ENCODE peak calls at places on chromosomes 11 and 22, in nine cellular contexts. One of them, this sample, is unnamed.

GRCh38 chr22:42328130-42328821 is 57.8 kb upstream of the TCF20 start:
- DNase-seq in PC-9: no peak
- DNase-seq in heart left ventricle: no peak
- DNase-seq in OCI-LY7: no peak
- DNase-seq in A549: no peak
- DNase-seq in colonic mucosa: no peak
- DNase-seq in fibroblast of lung: no peak
- DNase-seq in CD8-positive, alpha-beta T cell: no peak
- DNase-seq in foreskin keratinocyte: no peak
- DNase-seq in this sample: no peak

GRCh38 chr11:132349806-132350733 is 979.7 kb downstream of the NTM start:
- DNase-seq in colonic mucosa: no peak
- DNase-seq in A549: no peak
- DNase-seq in foreskin keratinocyte: peak; percentile 9
- DNase-seq in heart left ventricle: no peak
- DNase-seq in PC-9: no peak
- DNase-seq in OCI-LY7: no peak
- DNase-seq in fibroblast of lung: peak; percentile 67
- DNase-seq in CD8-positive, alpha-beta T cell: no peak
- DNase-seq in this sample: no peak

GRCh38 chr11:114256898-114257286 is 39.3 kb upstream of the NNMT start:
- DNase-seq in fibroblast of lung: no peak
- DNase-seq in CD8-positive, alpha-beta T cell: no peak
- DNase-seq in foreskin keratinocyte: no peak
- DNase-seq in colonic mucosa: no peak
- DNase-seq in A549: no peak
- DNase-seq in OCI-LY7: no peak
- DNase-seq in PC-9: no peak
- DNase-seq in heart left ventricle: no peak
- DNase-seq in this sample: no peak

GRCh38 chr22:36360011-36360410 is 27.8 kb downstream of the MYH9 start:
- DNase-seq in fibroblast of lung: no peak
- DNase-seq in OCI-LY7: no peak
- DNase-seq in PC-9: no peak
- DNase-seq in A549: no peak
- DNase-seq in colonic mucosa: no peak
- DNase-seq in heart left ventricle: no peak
- DNase-seq in CD8-positive, alpha-beta T cell: no peak
- DNase-seq in foreskin keratinocyte: no peak
- DNase-seq in this sample: no peak

GRCh38 chr11:75500742-75501141 is 25.0 kb downstream of the GDPD5 start:
- DNase-seq in PC-9: no peak
- DNase-seq in A549: no peak
- DNase-seq in CD8-positive, alpha-beta T cell: no peak
- DNase-seq in foreskin keratinocyte: peak; percentile 64
- DNase-seq in fibroblast of lung: no peak
- DNase-seq in colonic mucosa: no peak
- DNase-seq in OCI-LY7: no peak
- DNase-seq in heart left ventricle: no peak
- DNase-seq in this sample: no peak

GRCh38 chr11:793556-793955 is 3.7 kb upstream of the CEND1 start:
- DNase-seq in heart left ventricle: no peak
- DNase-seq in foreskin keratinocyte: no peak
- DNase-seq in OCI-LY7: no peak
- DNase-seq in fibroblast of lung: no peak
- DNase-seq in CD8-positive, alpha-beta T cell: no peak
- DNase-seq in PC-9: no peak
- DNase-seq in A549: no peak
- DNase-seq in colonic mucosa: no peak
- DNase-seq in this sample: no peak

GRCh38 chr11:124669193-124669592 is 4.3 kb downstream of the SIAE start:
- DNase-seq in A549: peak; percentile 49
- DNase-seq in CD8-positive, alpha-beta T cell: peak; percentile 43
- DNase-seq in foreskin keratinocyte: peak; percentile 17
- DNase-seq in fibroblast of lung: peak; percentile 30
- DNase-seq in colonic mucosa: peak; percentile 71
- DNase-seq in heart left ventricle: no peak
- DNase-seq in OCI-LY7: peak; percentile 59
- DNase-seq in PC-9: no peak
- DNase-seq in this sample: peak; percentile 61

GRCh38 chr11:61153593-61154090 is 7.6 kb downstream of the VPS37C start:
- DNase-seq in OCI-LY7: no peak
- DNase-seq in foreskin keratinocyte: no peak
- DNase-seq in colonic mucosa: no peak
- DNase-seq in fibroblast of lung: peak; percentile 71
- DNase-seq in CD8-positive, alpha-beta T cell: no peak
- DNase-seq in PC-9: no peak
- DNase-seq in A549: no peak
- DNase-seq in heart left ventricle: no peak
- DNase-seq in this sample: no peak

GRCh38 chr11:6365659-6366058 is 24.6 kb upstream of the SMPD1 start:
- DNase-seq in OCI-LY7: no peak
- DNase-seq in colonic mucosa: peak; percentile 56
- DNase-seq in CD8-positive, alpha-beta T cell: no peak
- DNase-seq in heart left ventricle: no peak
- DNase-seq in foreskin keratinocyte: no peak
- DNase-seq in fibroblast of lung: no peak
- DNase-seq in PC-9: no peak
- DNase-seq in A549: no peak
- DNase-seq in this sample: no peak

GRCh38 chr22:38083931-38084631 is at the start of gene SLC16A8:
- DNase-seq in CD8-positive, alpha-beta T cell: no peak
- DNase-seq in A549: no peak
- DNase-seq in colonic mucosa: no peak
- DNase-seq in heart left ventricle: peak; percentile 53
- DNase-seq in fibroblast of lung: no peak
- DNase-seq in OCI-LY7: no peak
- DNase-seq in foreskin keratinocyte: no peak
- DNase-seq in PC-9: no peak
- DNase-seq in this sample: no peak

GRCh38 chr22:20571078-20571503 is 63.7 kb downstream of the MED15 start:
- DNase-seq in fibroblast of lung: no peak
- DNase-seq in foreskin keratinocyte: no peak
- DNase-seq in CD8-positive, alpha-beta T cell: no peak
- DNase-seq in heart left ventricle: no peak
- DNase-seq in colonic mucosa: no peak
- DNase-seq in PC-9: no peak
- DNase-seq in A549: no peak
- DNase-seq in OCI-LY7: no peak
- DNase-seq in this sample: no peak

GRCh38 chr22:20568502-20569058 is 61.2 kb downstream of the MED15 start:
- DNase-seq in heart left ventricle: no peak
- DNase-seq in fibroblast of lung: no peak
- DNase-seq in colonic mucosa: no peak
- DNase-seq in OCI-LY7: no peak
- DNase-seq in A549: no peak
- DNase-seq in foreskin keratinocyte: no peak
- DNase-seq in PC-9: no peak
- DNase-seq in CD8-positive, alpha-beta T cell: no peak
- DNase-seq in this sample: no peak

GRCh38 chr22:20567371-20567847 is 60.0 kb downstream of the MED15 start:
- DNase-seq in CD8-positive, alpha-beta T cell: no peak
- DNase-seq in OCI-LY7: no peak
- DNase-seq in foreskin keratinocyte: peak; percentile 74
- DNase-seq in fibroblast of lung: peak; percentile 76
- DNase-seq in colonic mucosa: no peak
- DNase-seq in heart left ventricle: no peak
- DNase-seq in A549: no peak
- DNase-seq in PC-9: peak; percentile 98
- DNase-seq in this sample: no peak

GRCh38 chr22:20567993-20568417 is 60.6 kb downstream of the MED15 start:
- DNase-seq in PC-9: no peak
- DNase-seq in heart left ventricle: no peak
- DNase-seq in fibroblast of lung: no peak
- DNase-seq in A549: no peak
- DNase-seq in foreskin keratinocyte: no peak
- DNase-seq in colonic mucosa: no peak
- DNase-seq in CD8-positive, alpha-beta T cell: no peak
- DNase-seq in OCI-LY7: no peak
- DNase-seq in this sample: no peak

GRCh38 chr22:20569059-20570058 is 61.9 kb downstream of the MED15 start:
- DNase-seq in OCI-LY7: no peak
- DNase-seq in colonic mucosa: no peak
- DNase-seq in PC-9: peak; percentile 96
- DNase-seq in foreskin keratinocyte: peak; percentile 94
- DNase-seq in A549: peak; percentile 87
- DNase-seq in heart left ventricle: peak; percentile 82
- DNase-seq in fibroblast of lung: peak; percentile 99
- DNase-seq in CD8-positive, alpha-beta T cell: peak; percentile 87
- DNase-seq in this sample: peak; percentile 65
- H3K27ac ChIP-seq in OCI-LY7: no peak overlapping the region
- H3K27ac ChIP-seq in colonic mucosa: no peak overlapping the region
- H3K27ac ChIP-seq in PC-9: peak overlapping the region; percentile 97
- H3K27ac ChIP-seq in foreskin keratinocyte: no peak overlapping the region
- H3K27ac ChIP-seq in A549: peak overlapping the region; percentile 83
- H3K27ac ChIP-seq in heart left ventricle: peak overlapping the region; percentile 40
- H3K27ac ChIP-seq in fibroblast of lung: peak overlapping the region; percentile 89
- H3K27ac ChIP-seq in CD8-positive, alpha-beta T cell: peak overlapping the region; percentile 54
- H3K27ac ChIP-seq in this sample: peak overlapping the region; percentile 33

DNA sequence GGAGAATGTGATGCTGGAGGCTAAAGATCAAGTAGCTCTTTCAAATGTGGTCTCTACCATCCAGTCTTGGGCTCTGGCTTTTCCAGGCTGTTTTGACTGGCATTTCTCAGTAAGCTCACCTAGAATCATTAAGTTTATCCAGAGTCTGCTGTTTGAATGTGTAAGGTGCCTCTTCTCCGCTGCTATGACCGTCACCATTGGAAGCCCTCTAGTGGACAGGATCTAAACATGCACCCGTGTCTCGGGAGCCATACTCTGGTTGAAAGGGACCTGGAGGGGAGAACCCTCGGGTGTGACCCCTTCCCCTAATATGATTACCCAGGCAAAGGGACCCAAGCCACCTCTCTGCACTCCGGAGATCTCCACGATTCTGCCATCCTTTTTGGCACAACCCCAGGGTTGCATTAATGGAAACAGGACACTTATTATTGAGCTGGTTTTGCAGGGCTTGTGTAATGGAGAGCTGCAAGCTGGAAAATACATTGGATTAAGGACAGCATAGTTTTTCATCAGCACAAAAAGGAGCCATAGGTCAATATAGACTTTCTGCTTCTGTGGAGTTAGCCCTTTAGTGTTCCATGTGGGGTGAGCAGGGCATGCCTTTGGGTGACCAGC is 191.0 kb upstream of the LARGE1 start:
- DNase-seq in fibroblast of lung: no peak
- DNase-seq in foreskin keratinocyte: peak; percentile 15
- DNase-seq in A549: peak; percentile 13
- DNase-seq in CD8-positive, alpha-beta T cell: peak; percentile 23
- DNase-seq in PC-9: no peak
- DNase-seq in colonic mucosa: peak; percentile 32
- DNase-seq in heart left ventricle: no peak
- DNase-seq in OCI-LY7: peak; percentile 50
- DNase-seq in this sample: no peak
- TF ChIP-seq CTCF in fibroblast of lung: peak; percentile 59
- TF ChIP-seq CTCF in foreskin keratinocyte: peak; percentile 59
- TF ChIP-seq CTCF in A549: peak; percentile 38
- TF ChIP-seq CTCF in CD8-positive, alpha-beta T cell: peak; percentile 56
- TF ChIP-seq CTCF in PC-9: peak; percentile 84
- TF ChIP-seq CTCF in colonic mucosa: peak; percentile 60
- TF ChIP-seq CTCF in heart left ventricle: peak; percentile 62
- TF ChIP-seq CTCF in OCI-LY7: peak; percentile 87
- TF ChIP-seq CTCF in this sample: peak; percentile 76

GRCh38 chr11:102476812-102477211 is 24.2 kb upstream of the TMEM123 start:
- DNase-seq in fibroblast of lung: no peak
- DNase-seq in OCI-LY7: peak; percentile 79
- DNase-seq in foreskin keratinocyte: peak; percentile 40
- DNase-seq in heart left ventricle: no peak
- DNase-seq in A549: no peak
- DNase-seq in PC-9: peak; percentile 76
- DNase-seq in CD8-positive, alpha-beta T cell: peak; percentile 21
- DNase-seq in colonic mucosa: peak; percentile 86
- DNase-seq in this sample: peak; percentile 19
- H3K27ac ChIP-seq in fibroblast of lung: no peak overlapping the region
- H3K27ac ChIP-seq in OCI-LY7: peak overlapping the region; percentile 81
- H3K27ac ChIP-seq in foreskin keratinocyte: no peak overlapping the region
- H3K27ac ChIP-seq in heart left ventricle: no peak overlapping the region
- H3K27ac ChIP-seq in A549: peak overlapping the region; percentile 66
- H3K27ac ChIP-seq in PC-9: peak overlapping the region; percentile 53
- H3K27ac ChIP-seq in CD8-positive, alpha-beta T cell: no peak overlapping the region
- H3K27ac ChIP-seq in colonic mucosa: peak overlapping the region; percentile 63
- H3K27ac ChIP-seq in this sample: peak overlapping the region; percentile 17

DNA sequence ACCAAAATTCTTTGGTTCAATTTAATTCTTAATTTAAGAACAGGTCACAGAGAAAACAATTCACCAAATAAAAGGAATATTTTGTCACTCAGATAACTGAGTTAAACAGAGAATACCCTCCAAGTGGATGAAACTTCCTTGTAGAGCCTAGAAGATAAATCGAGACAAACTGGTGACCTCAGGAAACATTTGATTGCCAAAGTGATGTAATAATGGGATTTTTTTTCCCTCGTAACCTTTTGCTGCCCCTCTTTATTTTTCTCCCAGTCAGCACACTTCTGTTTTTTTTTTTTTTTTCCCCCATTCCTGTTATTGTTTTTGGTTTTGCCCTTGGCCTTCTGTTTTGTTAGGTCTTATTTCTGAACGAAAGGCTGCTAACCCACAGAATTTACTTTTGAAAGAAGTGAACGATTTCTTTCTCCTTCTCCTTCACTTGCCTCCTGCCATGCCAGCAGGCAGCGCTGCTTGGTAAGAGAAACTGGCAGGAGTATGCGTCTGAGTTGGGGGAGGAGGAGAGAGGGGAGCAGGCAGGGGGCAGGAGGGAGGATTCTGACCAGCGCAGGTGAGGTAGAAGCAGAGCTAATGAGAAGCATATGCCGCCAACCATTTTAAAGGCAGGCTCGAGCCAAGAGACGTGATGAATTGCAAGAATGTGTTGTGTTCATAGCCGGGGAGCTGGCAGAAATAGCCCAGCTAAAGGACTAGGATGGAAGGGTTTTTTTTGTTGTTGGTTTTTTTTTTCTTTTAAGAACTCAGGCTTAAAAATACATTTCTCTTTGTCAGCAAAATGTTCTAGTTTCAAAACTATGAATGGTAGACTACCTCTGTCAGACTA is 121.9 kb upstream of the MTMR2 start:
- DNase-seq in colonic mucosa: no peak
- DNase-seq in foreskin keratinocyte: peak; percentile 19
- DNase-seq in fibroblast of lung: peak; percentile 87
- DNase-seq in A549: no peak
- DNase-seq in OCI-LY7: no peak
- DNase-seq in heart left ventricle: no peak
- DNase-seq in CD8-positive, alpha-beta T cell: no peak
- DNase-seq in PC-9: no peak
- DNase-seq in this sample: peak; percentile 21
- TF ChIP-seq CTCF in colonic mucosa: no peak
- TF ChIP-seq CTCF in foreskin keratinocyte: peak; percentile 32
- TF ChIP-seq CTCF in fibroblast of lung: peak; percentile 37
- TF ChIP-seq CTCF in A549: no peak
- TF ChIP-seq CTCF in OCI-LY7: no peak
- TF ChIP-seq CTCF in heart left ventricle: no peak
- TF ChIP-seq CTCF in CD8-positive, alpha-beta T cell: no peak
- TF ChIP-seq CTCF in PC-9: no peak
- TF ChIP-seq CTCF in this sample: no peak

DNA sequence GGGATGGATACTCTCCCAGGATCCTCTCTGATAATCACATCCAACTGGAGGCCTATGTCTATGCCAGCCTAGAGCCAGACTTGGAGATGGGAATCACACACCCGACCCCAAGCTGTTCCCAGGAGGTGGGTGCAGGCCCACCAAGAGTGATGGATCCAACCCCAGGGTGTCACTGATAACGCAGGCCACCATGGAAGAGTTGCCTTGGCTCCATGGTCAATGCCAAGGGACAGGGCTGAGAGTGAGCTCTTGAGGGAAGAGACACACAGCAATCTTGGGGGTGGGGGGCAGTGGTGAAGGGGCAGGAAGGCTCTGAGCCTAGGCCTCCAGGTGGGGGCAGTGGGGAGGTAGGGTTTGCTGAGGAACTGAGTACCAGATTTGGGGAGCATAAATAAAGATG is 16.9 kb downstream of the TUB start:
- DNase-seq in foreskin keratinocyte: no peak
- DNase-seq in PC-9: no peak
- DNase-seq in A549: no peak
- DNase-seq in OCI-LY7: no peak
- DNase-seq in CD8-positive, alpha-beta T cell: no peak
- DNase-seq in heart left ventricle: no peak
- DNase-seq in fibroblast of lung: no peak
- DNase-seq in colonic mucosa: peak; percentile 15
- DNase-seq in this sample: no peak
- H3K27ac ChIP-seq in foreskin keratinocyte: no peak overlapping the region
- H3K27ac ChIP-seq in PC-9: no peak overlapping the region
- H3K27ac ChIP-seq in A549: no peak overlapping the region
- H3K27ac ChIP-seq in OCI-LY7: no peak overlapping the region
- H3K27ac ChIP-seq in CD8-positive, alpha-beta T cell: no peak overlapping the region
- H3K27ac ChIP-seq in heart left ventricle: no peak overlapping the region
- H3K27ac ChIP-seq in fibroblast of lung: no peak overlapping the region
- H3K27ac ChIP-seq in colonic mucosa: no peak overlapping the region
- H3K27ac ChIP-seq in this sample: no peak overlapping the region

This sample was measured in heart right ventricle.